ENCODE peak calls at places on chromosomes 5 and 9, in ten cellular contexts. Y, E, H, V, D, Q, T, A, M and C are unnamed samples.

GRCh38 chr5:40736103-40736875 is 19.5 kb downstream of the TTC33 start:
- DNase-seq in Y (no peak), E (no peak), H (peak; percentile 71), V (peak; percentile 14), D (peak; percentile 56), Q (no peak), T (peak; percentile 52), A (no peak), M (peak; percentile 80), C (no peak)

GRCh38 chr9:107637421-107638420 is 148.2 kb upstream of the KLF4 start:
- DNase-seq in Y (peak; percentile 85), E (peak; percentile 90), H (peak; percentile 80), V (peak; percentile 91), D (no peak), Q (peak; percentile 84), T (peak; percentile 72), A (peak; percentile 61), M (no peak), C (no peak)

GRCh38 chr9:70053864-70054263 is 10.2 kb downstream of the MAMDC2 start:
- DNase-seq in Y (no peak), E (no peak), H (no peak), V (peak; percentile 85), D (peak; percentile 96), Q (no peak), T (no peak), A (peak; percentile 79), M (no peak), C (peak; percentile 68)

GRCh38 chr5:15501057-15501791 is 1.2 kb downstream of the FBXL7 start:
- DNase-seq in Y (no peak), E (peak; percentile 55), H (peak; percentile 90), V (peak; percentile 28), D (no peak), Q (peak; percentile 86), T (peak; percentile 80), A (peak; percentile 44), M (no peak), C (no peak)

GRCh38 chr5:165805756-165806155 is 2300.3 kb downstream of the MAT2B start:
- DNase-seq in Y (no peak), E (no peak), H (peak; percentile 64), V (peak; percentile 2), D (no peak), Q (peak; percentile 82), T (peak; percentile 21), A (no peak), M (no peak), C (no peak)

GRCh38 chr5:144318460-144318859 is 147.8 kb downstream of the KCTD16 start:
- DNase-seq in Y (no peak), E (no peak), H (peak; percentile 53), V (no peak), D (no peak), Q (peak; percentile 60), T (peak; percentile 30), A (no peak), M (no peak), C (no peak)

GRCh38 chr5:180889366-180889765 is 9.6 kb upstream of the BTNL8 start:
- DNase-seq in Y (no peak), E (no peak), H (no peak), V (no peak), D (no peak), Q (no peak), T (no peak), A (no peak), M (no peak), C (no peak)

GRCh38 chr5:109654455-109654854 is 35.3 kb upstream of the MAN2A1 start:
- DNase-seq in Y (no peak), E (peak; percentile 21), H (no peak), V (no peak), D (no peak), Q (no peak), T (no peak), A (no peak), M (no peak), C (no peak)

GRCh38 chr5:79853676-79854418 is 137.2 kb downstream of the MTX3 start:
- DNase-seq in Y (no peak), E (no peak), H (no peak), V (no peak), D (no peak), Q (peak; percentile 55), T (no peak), A (no peak), M (no peak), C (no peak)

GRCh38 chr9:27726244-27727141 is 153.2 kb upstream of the C9orf72 start:
- DNase-seq in Y (peak; percentile 24), E (peak; percentile 19), H (peak; percentile 93), V (peak; percentile 70), D (no peak), Q (peak; percentile 90), T (peak; percentile 83), A (peak; percentile 42), M (peak; percentile 25), C (no peak)
- TF ChIP-seq CTCF in Y (peak; percentile 73), E (peak; percentile 56), H (peak; percentile 97), V (peak; percentile 83), D (peak; percentile 71), Q (peak; percentile 95), T (peak; percentile 88), A (peak; percentile 19), M (peak; percentile 76), C (peak; percentile 87)

GRCh38 chr5:179275941-179276837 is 69.1 kb downstream of the ADAMTS2 start:
- DNase-seq in Y (peak; percentile 70), E (peak; percentile 90), H (no peak), V (peak; percentile 66), D (no peak), Q (no peak), T (no peak), A (no peak), M (no peak), C (no peak)
- H3K4me1 ChIP-seq in Y (no peaks in the 10 kb centered on the region), E (peaks cover 5% of the 10 kb centered on the region), H (no peaks in the 10 kb centered on the region), V (no peaks in the 10 kb centered on the region), D (no peaks in the 10 kb centered on the region), Q (no peaks in the 10 kb centered on the region), T (no peaks in the 10 kb centered on the region), A (no peaks in the 10 kb centered on the region), M (peaks cover 7% of the 10 kb centered on the region), C (no peaks in the 10 kb centered on the region)

GRCh38 chr9:88642333-88642732 is 107.4 kb downstream of the NXNL2 start:
- DNase-seq in Y (no peak), E (no peak), H (no peak), V (no peak), D (no peak), Q (no peak), T (no peak), A (no peak), M (no peak), C (no peak)

GRCh38 chr9:88643931-88644330 is 109.0 kb downstream of the NXNL2 start:
- DNase-seq in Y (no peak), E (no peak), H (no peak), V (no peak), D (no peak), Q (no peak), T (no peak), A (no peak), M (no peak), C (no peak)

GRCh38 chr9:88645869-88646204 is 110.9 kb downstream of the NXNL2 start:
- DNase-seq in Y (no peak), E (no peak), H (no peak), V (no peak), D (no peak), Q (no peak), T (no peak), A (no peak), M (no peak), C (no peak)

GRCh38 chr9:88646539-88646938 is 111.6 kb downstream of the NXNL2 start:
- DNase-seq in Y (no peak), E (no peak), H (no peak), V (no peak), D (no peak), Q (no peak), T (no peak), A (no peak), M (no peak), C (no peak)

GRCh38 chr9:88645172-88645868 is 110.3 kb downstream of the NXNL2 start:
- DNase-seq in Y (no peak), E (no peak), H (peak; percentile 15), V (no peak), D (no peak), Q (no peak), T (no peak), A (no peak), M (no peak), C (no peak)
- H3K27ac ChIP-seq in Y (no peak overlapping the region), E (no peak overlapping the region), H (no peak overlapping the region), V (no peak overlapping the region), D (no peak overlapping the region), Q (no peak overlapping the region), T (no peak overlapping the region), A (no peak overlapping the region), M (no peak overlapping the region), C (no peak overlapping the region)

DNA sequence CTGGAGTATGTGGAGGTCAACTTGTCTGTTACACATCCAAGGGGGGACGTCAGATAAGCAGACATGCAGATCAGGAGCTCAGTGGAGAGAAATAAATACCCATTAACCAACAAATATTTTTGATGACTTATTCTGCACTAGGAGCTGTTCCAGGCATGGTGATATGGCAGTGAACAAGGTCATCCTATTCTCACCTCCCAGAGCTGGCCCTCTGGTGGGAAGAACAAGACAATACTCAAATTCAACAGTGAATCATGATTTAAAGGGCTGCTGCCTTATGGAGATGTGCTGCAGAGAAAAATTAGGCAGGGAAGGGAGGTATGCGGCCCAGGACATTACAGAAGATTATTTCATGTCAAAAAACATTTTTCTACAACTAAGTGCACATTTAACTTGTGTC is 36.5 kb downstream of the SYK start:
- DNase-seq in Y (no peak), E (no peak), H (peak; percentile 5), V (no peak), D (no peak), Q (peak; percentile 27), T (no peak), A (no peak), M (no peak), C (no peak)
- TF ChIP-seq CTCF in Y (no peak), E (no peak), H (peak; percentile 25), V (peak; percentile 50), D (peak; percentile 19), Q (peak; percentile 64), T (no peak), A (no peak), M (no peak), C (no peak)

DNA sequence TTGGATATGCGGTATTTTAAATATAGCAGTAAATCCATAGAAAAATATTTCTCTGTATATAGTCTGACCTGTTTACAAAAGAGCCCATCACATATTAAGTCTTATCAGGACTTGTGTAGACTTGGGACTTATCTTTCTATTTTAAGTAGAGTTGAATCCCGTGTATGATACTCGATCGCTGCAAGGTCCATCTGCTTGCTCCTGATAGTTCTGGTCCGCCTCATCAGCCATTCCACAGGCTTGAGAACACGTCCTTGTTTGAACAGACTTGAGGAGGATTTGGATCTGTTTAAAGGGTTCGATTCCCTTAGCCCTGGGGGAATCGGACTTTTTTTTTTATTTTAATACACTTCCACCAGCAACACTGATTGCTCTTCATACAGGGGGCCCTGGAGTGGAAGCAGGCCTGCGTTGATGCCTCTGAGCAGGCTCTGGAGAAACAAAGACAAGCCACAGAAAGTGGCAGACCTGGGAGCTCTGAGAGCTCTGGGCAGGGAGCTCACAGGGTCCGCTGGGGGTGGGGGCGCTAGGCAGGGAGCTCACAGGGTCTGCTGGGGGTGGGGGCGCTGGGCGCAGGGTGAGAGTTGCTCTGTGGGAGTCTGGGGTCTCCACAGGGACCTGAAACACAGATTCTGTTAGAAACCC is 112.2 kb downstream of the MVB12B start:
- DNase-seq in Y (no peak), E (no peak), H (no peak), V (no peak), D (no peak), Q (no peak), T (no peak), A (no peak), M (no peak), C (no peak)
- H3K4me1 ChIP-seq in Y (no peaks in the 10 kb centered on the region), E (no peaks in the 10 kb centered on the region), H (peaks cover 9% of the 10 kb centered on the region), V (no peaks in the 10 kb centered on the region), D (peaks cover 3% of the 10 kb centered on the region), Q (no peaks in the 10 kb centered on the region), T (peaks cover 4% of the 10 kb centered on the region), A (no peaks in the 10 kb centered on the region), M (no peaks in the 10 kb centered on the region), C (no peaks in the 10 kb centered on the region)